ENCODE peak calls at places on chromosome 9, in nine cellular contexts. T is AG04449, H is neural progenitor cell, S is GM12865, F is B cell, N is HFF-Myc, A is K562, V is AG10803, L is glutamatergic neuron. Z is an unnamed sample.

GRCh38 chr9:114291886-114292590 is 30.9 kb upstream of the ORM1 start:
- DNase-seq in T (no peak), H (no peak), S (no peak), F (no peak), N (no peak), A (no peak), V (no peak), L (no peak), Z (no peak)

GRCh38 chr9:115882911-115883310 is 270.7 kb upstream of the PAPPA start:
- DNase-seq in T (no peak), H (no peak), S (no peak), F (no peak), N (no peak), A (no peak), V (peak), L (no peak), Z (peak)

GRCh38 chr9:21234153-21234687 is 5.6 kb downstream of the IFNA14 start:
- DNase-seq in T (no peak), H (no peak), S (no peak), F (no peak), N (no peak), A (no peak), V (no peak), L (no peak), Z (no peak)

GRCh38 chr9:98962181-98962560 is 18.5 kb downstream of the COL15A1 start:
- DNase-seq in T (no peak), H (no peak), S (no peak), F (no peak), N (peak), A (no peak), V (peak), L (no peak), Z (peak)

GRCh38 chr9:115992834-115993233 is 160.8 kb upstream of the PAPPA start:
- DNase-seq in T (no peak), H (no peak), S (no peak), F (no peak), N (no peak), A (no peak), V (peak), L (no peak), Z (peak)

GRCh38 chr9:96450613-96451544 is 910 bp downstream of the HABP4 start:
- DNase-seq in T (no peak), H (peak), S (peak), F (peak), N (no peak), A (no peak), V (peak), L (peak), Z (peak)

GRCh38 chr9:5352637-5353248 is 13.1 kb upstream of the RLN1 start:
- DNase-seq in T (no peak), H (no peak), S (peak), F (no peak), N (no peak), A (no peak), V (no peak), L (no peak), Z (no peak)

GRCh38 chr9:744790-745456 is 96.6 kb upstream of the DMRT1 start:
- DNase-seq in T (no peak), H (no peak), S (no peak), F (no peak), N (no peak), A (no peak), V (no peak), L (peak), Z (peak)

GRCh38 chr9:37700900-37701299 is 50.1 kb downstream of the FRMPD1 start:
- DNase-seq in T (no peak), H (no peak), S (no peak), F (no peak), N (no peak), A (no peak), V (no peak), L (no peak), Z (no peak)

GRCh38 chr9:134575817-134576176 is 65.8 kb upstream of the COL5A1 start:
- DNase-seq in T (no peak), H (no peak), S (no peak), F (no peak), N (no peak), A (no peak), V (no peak), L (no peak), Z (no peak)

GRCh38 chr9:69145148-69145547 is 28.9 kb upstream of the TJP2 start:
- DNase-seq in T (no peak), H (no peak), S (no peak), F (no peak), N (peak), A (no peak), V (peak), L (no peak), Z (no peak)

GRCh38 chr9:120104771-120105170 is 475.2 kb downstream of the CDK5RAP2 start:
- DNase-seq in T (no peak), H (no peak), S (no peak), F (no peak), N (no peak), A (no peak), V (no peak), L (no peak), Z (no peak)

GRCh38 chr9:90827181-90827866 is 25.7 kb downstream of the SYK start:
- DNase-seq in T (no peak), H (no peak), S (peak), F (peak), N (no peak), A (no peak), V (no peak), L (no peak), Z (no peak)

GRCh38 chr9:89592963-89593775 is 11.6 kb upstream of the GADD45G start:
- DNase-seq in T (no peak), H (peak), S (no peak), F (no peak), N (no peak), A (no peak), V (no peak), L (peak), Z (no peak)

GRCh38 chr9:16484744-16485143 is 385.7 kb downstream of the BNC2 start:
- DNase-seq in T (no peak), H (no peak), S (no peak), F (no peak), N (no peak), A (no peak), V (peak), L (no peak), Z (no peak)

GRCh38 chr9:20513126-20513913 is 109.0 kb downstream of the MLLT3 start:
- DNase-seq in T (no peak), H (no peak), S (no peak), F (no peak), N (no peak), A (no peak), V (no peak), L (no peak), Z (no peak)

GRCh38 chr9:125906144-125906543 is 159.0 kb downstream of the PBX3 start:
- DNase-seq in T (peak), H (no peak), S (no peak), F (no peak), N (no peak), A (no peak), V (peak), L (no peak), Z (peak)

GRCh38 chr9:3441197-3441816 is 84.5 kb downstream of the RFX3 start:
- DNase-seq in T (peak), H (peak), S (peak), F (peak), N (peak), A (peak), V (peak), L (peak), Z (peak)
- TF ChIP-seq CTCF in T (peak), H (peak), S (peak), F (peak), N (peak), A (peak), V (peak), L (peak), Z (peak)

GRCh38 chr9:129781991-129782390 is 21.0 kb upstream of the TOR1B start:
- DNase-seq in T (no peak), H (no peak), S (no peak), F (no peak), N (no peak), A (no peak), V (peak), L (no peak), Z (peak)
- TF ChIP-seq CTCF in T (no peak), H (no peak), S (no peak), F (no peak), N (no peak), A (no peak), V (no peak), L (no peak), Z (no peak)

GRCh38 chr9:122016789-122017188 is 76.3 kb downstream of the TTLL11 start:
- DNase-seq in T (no peak), H (no peak), S (no peak), F (no peak), N (no peak), A (no peak), V (no peak), L (no peak), Z (peak)
- TF ChIP-seq CTCF in T (peak), H (peak), S (no peak), F (no peak), N (peak), A (peak), V (peak), L (no peak), Z (peak)

GRCh38 chr9:19471737-19472648 is 63.2 kb downstream of the ACER2 start:
- DNase-seq in T (no peak), H (peak), S (peak), F (peak), N (no peak), A (peak), V (peak), L (peak), Z (peak)
- TF ChIP-seq CTCF in T (peak), H (peak), S (peak), F (peak), N (peak), A (peak), V (peak), L (peak), Z (peak)

DNA sequence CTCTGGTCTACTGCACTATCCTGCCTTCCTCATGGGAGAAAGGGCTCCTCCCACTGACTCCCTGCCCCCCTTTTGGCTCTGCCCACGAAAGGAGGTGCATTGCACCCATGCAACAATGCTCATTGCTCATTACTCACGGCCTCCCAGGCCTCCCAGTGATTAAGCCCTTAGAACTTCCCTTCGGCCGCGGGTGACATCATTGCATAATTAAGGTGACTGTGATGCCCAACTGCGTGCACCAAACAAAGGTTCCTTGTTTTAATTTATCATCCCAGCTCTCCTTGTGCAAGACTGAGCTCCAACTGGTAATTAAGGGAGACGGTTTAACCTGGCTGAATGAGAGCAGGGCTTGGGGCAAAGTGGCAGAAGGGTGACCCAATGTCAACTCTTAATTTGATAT is 180.4 kb downstream of the GAS1 start:
- DNase-seq in T (peak), H (peak), S (no peak), F (no peak), N (no peak), A (no peak), V (peak), L (no peak), Z (peak)
- TF ChIP-seq CTCF in T (no peak), H (no peak), S (no peak), F (no peak), N (no peak), A (no peak), V (no peak), L (no peak), Z (no peak)

GRCh38 chr9:86099695-86100364 is 472 bp upstream of the GOLM1 start:
- DNase-seq in T (no peak), H (peak), S (peak), F (peak), N (peak), A (no peak), V (peak), L (peak), Z (peak)
- TF ChIP-seq CTCF in T (no peak), H (no peak), S (no peak), F (no peak), N (no peak), A (no peak), V (no peak), L (peak), Z (no peak)

DNA sequence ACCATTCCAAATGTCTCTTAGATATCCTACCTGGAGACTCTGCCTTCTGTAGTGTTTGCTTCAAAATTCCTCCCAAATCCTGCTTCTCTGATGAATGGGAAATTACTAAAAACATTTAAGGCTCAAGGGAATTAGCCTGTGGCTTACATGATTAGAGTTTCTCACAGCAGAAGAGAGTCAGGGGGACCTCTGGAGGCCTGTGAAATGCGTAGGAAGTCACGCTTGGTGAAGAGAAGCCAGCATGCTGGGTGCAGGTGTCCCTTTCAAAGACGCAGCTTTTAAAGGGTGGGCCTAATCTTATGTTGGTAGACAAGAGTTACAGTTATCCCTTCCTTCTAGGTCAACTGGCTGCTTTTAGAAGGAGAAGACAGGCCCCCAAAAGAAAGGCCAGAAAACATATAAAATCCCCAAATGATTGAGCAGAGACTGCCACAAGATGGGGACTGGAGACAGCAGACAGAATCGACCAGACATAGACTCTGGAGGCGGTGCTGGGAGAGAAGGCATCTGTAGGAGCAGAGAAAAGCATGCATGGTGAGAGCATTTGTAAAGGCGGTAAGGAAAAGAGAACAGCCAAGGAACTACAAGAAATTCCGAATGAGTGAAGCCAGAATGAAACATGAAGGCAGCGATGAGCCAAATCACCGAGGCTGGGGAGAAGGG is 42.3 kb downstream of the B4GALT1 start:
- DNase-seq in T (no peak), H (peak), S (no peak), F (peak), N (no peak), A (no peak), V (no peak), L (no peak), Z (no peak)
- TF ChIP-seq CTCF in T (no peak), H (no peak), S (no peak), F (peak), N (no peak), A (peak), V (peak), L (no peak), Z (no peak)